ENCODE peak calls at places on chromosome 21, in four cellular contexts. U is fibroblast of lung; F is CD8-positive, alpha-beta T cell; Q is ovary. P is an unnamed sample.

GRCh38 chr21:33844104-33844889 is 71.3 kb downstream of the ATP5PO start:
- DNase-seq in U (no peak), F (no peak), Q (no peak), P (no peak)

GRCh38 chr21:37087188-37087587 is 14.1 kb downstream of the TTC3 start:
- DNase-seq in U (peak), F (no peak), Q (no peak), P (no peak)

GRCh38 chr21:18614327-18614726 is 210.7 kb upstream of the TMPRSS15 start:
- DNase-seq in U (no peak), F (no peak), Q (no peak), P (no peak)

GRCh38 chr21:36908260-36908908 is 58.1 kb downstream of the HLCS start:
- DNase-seq in U (peak), F (no peak), Q (no peak), P (no peak)

GRCh38 chr21:24514081-24514733 is 1093.1 kb downstream of the MRPL39 start:
- DNase-seq in U (peak), F (no peak), Q (no peak), P (peak)

GRCh38 chr21:26795866-26796329 is 49.3 kb downstream of the ADAMTS1 start:
- DNase-seq in U (peak), F (no peak), Q (peak), P (no peak)

GRCh38 chr21:37055271-37055855 is 17.5 kb downstream of the PIGP start:
- DNase-seq in U (no peak), F (no peak), Q (no peak), P (no peak)

GRCh38 chr21:38471766-38472165 is 26.5 kb downstream of the ERG start:
- DNase-seq in U (no peak), F (no peak), Q (no peak), P (no peak)

GRCh38 chr21:14376854-14377253 is 6.1 kb downstream of the HSPA13 start:
- DNase-seq in U (no peak), F (no peak), Q (no peak), P (no peak)

GRCh38 chr21:28962465-28962864 is 30.2 kb downstream of the LTN1 start:
- DNase-seq in U (no peak), F (no peak), Q (no peak), P (no peak)

GRCh38 chr21:39386194-39386593 is 37.3 kb upstream of the HMGN1 start:
- DNase-seq in U (peak), F (no peak), Q (peak), P (no peak)

GRCh38 chr21:28283652-28284490 is 708.8 kb downstream of the LTN1 start:
- DNase-seq in U (peak), F (no peak), Q (no peak), P (no peak)

GRCh38 chr21:38930838-38931237 is 125.1 kb downstream of the ETS2 start:
- DNase-seq in U (peak), F (no peak), Q (peak), P (no peak)

GRCh38 chr21:41767606-41768370 is 936 bp upstream of the RIPK4 start:
- DNase-seq in U (no peak), F (no peak), Q (no peak), P (no peak)
- H3K4me3 ChIP-seq in U (peak), F (peak), Q (no peak), P (no peak)

GRCh38 chr21:35559128-35559831 is 501.0 kb downstream of the SETD4 start:
- DNase-seq in U (peak), F (no peak), Q (no peak), P (no peak)
- TF ChIP-seq CTCF in U (no peak), F (no peak), Q (no peak), P (no peak)

DNA sequence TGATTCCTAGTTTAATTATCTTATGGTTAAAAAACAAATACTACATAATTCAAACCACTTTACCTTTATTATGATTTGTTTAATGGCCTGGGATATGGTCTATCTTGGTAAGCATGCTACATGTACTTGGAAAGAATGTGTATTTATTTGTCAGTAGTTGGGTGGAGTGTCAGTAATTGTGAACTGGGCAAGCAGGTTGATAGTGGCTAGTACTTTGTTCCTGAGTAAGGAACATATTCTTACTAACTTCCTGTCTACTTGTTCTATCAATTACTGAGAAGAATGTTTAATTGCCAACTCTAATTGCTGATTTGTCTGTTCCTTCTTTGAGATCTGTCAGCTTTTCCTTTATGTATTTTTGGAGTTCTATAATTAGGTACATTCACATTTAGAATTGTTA is 49.2 kb upstream of the ABCG1 start:
- DNase-seq in U (no peak), F (no peak), Q (no peak), P (no peak)
- H3K4me3 ChIP-seq in U (no peak), F (no peak), Q (no peak), P (no peak)

DNA sequence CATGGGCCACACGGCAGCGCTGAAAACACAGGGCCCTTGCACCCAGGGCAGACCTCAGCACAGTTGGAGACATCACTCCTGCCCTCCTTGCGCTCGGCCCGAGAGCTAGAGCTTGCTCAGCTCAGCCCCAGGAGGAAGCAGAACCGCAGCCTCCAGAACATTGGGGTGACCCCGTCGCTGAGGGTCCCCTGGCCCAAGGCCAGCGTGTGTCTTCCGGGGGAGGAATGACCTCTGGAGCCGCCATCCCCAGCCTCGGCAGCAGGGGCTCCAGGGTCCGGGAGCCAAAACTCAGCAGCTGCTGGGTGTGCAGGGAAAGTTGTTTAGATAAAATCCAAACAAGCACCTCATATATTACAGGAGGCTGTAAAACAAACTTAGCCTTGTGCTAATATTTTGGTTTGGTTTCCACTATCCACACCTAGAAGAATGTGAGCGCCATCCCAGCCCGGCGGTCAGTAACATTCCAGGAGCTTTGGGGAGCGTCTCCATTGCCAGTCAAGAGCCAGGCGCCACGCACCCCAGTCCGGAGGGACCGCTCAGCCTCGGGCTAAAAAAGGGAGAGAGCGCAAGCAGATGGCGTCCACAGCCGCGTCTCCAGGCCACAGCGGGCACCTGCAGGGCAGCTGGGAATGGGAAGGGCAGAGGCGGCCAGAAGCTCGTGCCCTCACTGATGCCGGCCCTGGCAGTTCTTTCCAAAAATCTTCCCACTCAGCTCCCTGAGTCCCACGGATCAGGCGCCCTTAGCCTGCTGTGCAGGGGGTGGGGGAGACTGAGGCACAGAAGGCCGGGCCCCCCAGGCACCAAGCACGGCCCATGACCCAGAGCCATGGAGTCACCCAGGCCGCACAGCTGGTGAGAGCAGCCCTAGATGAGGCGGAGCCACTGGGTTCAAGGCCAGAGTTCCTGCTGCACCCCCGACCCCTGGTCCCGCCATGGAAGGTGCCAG is 52.0 kb downstream of the SLX9 start:
- DNase-seq in U (peak), F (no peak), Q (no peak), P (no peak)
- TF ChIP-seq CTCF in U (no peak), F (no peak), Q (no peak), P (no peak)